ENCODE peak calls at places on chromosomes 7 and 10, in ten cellular contexts. D, V, J, F, H, W, T, R, A and M are unnamed samples.

GRCh38 chr7:27727058-27727457 is 12.9 kb upstream of the TAX1BP1 start:
- DNase-seq in D (no peak), V (no peak), J (no peak), F (no peak), H (no peak), W (no peak), T (no peak), R (no peak), A (no peak), M (no peak)

GRCh38 chr7:7151285-7151684 is 31.1 kb upstream of the C1GALT1 start:
- DNase-seq in D (no peak), V (no peak), J (no peak), F (no peak), H (no peak), W (no peak), T (no peak), R (no peak), A (no peak), M (no peak)

GRCh38 chr10:14670551-14671240 is 104.0 kb downstream of the FAM107B start:
- DNase-seq in D (no peak), V (no peak), J (no peak), F (no peak), H (no peak), W (no peak), T (peak; percentile 29), R (no peak), A (no peak), M (no peak)

GRCh38 chr10:26573674-26574073 is 123.8 kb upstream of the PDSS1 start:
- DNase-seq in D (no peak), V (peak; percentile 21), J (no peak), F (no peak), H (no peak), W (no peak), T (no peak), R (no peak), A (no peak), M (no peak)

GRCh38 chr10:69955897-69956832 is 96.5 kb upstream of the MACROH2A2 start:
- DNase-seq in D (no peak), V (no peak), J (no peak), F (no peak), H (no peak), W (no peak), T (no peak), R (peak; percentile 64), A (no peak), M (no peak)

GRCh38 chr7:149690688-149691446 is 82.5 kb downstream of the ZNF467 start:
- DNase-seq in D (peak; percentile 85), V (peak; percentile 49), J (no peak), F (peak; percentile 73), H (peak; percentile 80), W (no peak), T (peak; percentile 52), R (peak; percentile 69), A (no peak), M (no peak)

GRCh38 chr10:5843814-5844705 is 30.8 kb upstream of the GDI2 start:
- DNase-seq in D (no peak), V (no peak), J (no peak), F (no peak), H (no peak), W (no peak), T (no peak), R (no peak), A (no peak), M (no peak)

GRCh38 chr10:11869211-11869610 is 46.1 kb downstream of the PROSER2 start:
- DNase-seq in D (no peak), V (no peak), J (no peak), F (no peak), H (no peak), W (no peak), T (no peak), R (no peak), A (no peak), M (no peak)

GRCh38 chr7:20312562-20312961 is 18.1 kb upstream of the ITGB8 start:
- DNase-seq in D (no peak), V (no peak), J (no peak), F (no peak), H (no peak), W (no peak), T (no peak), R (no peak), A (no peak), M (no peak)

GRCh38 chr7:129914536-129915272 is 38.1 kb downstream of the UBE2H start:
- DNase-seq in D (no peak), V (no peak), J (peak; percentile 15), F (no peak), H (no peak), W (no peak), T (no peak), R (no peak), A (no peak), M (no peak)

GRCh38 chr10:132094581-132095234 is 29.0 kb downstream of the JAKMIP3 start:
- DNase-seq in D (no peak), V (no peak), J (no peak), F (peak; percentile 22), H (peak; percentile 78), W (no peak), T (no peak), R (no peak), A (no peak), M (no peak)

GRCh38 chr10:2772791-2773644 is 294.3 kb upstream of the PFKP start:
- DNase-seq in D (no peak), V (no peak), J (no peak), F (no peak), H (no peak), W (no peak), T (no peak), R (no peak), A (no peak), M (no peak)

GRCh38 chr7:49386792-49387191 is 386.6 kb upstream of the VWC2 start:
- DNase-seq in D (no peak), V (no peak), J (no peak), F (no peak), H (no peak), W (no peak), T (no peak), R (no peak), A (no peak), M (no peak)

GRCh38 chr7:33459340-33459751 is 330.0 kb downstream of the BBS9 start:
- DNase-seq in D (peak; percentile 49), V (no peak), J (no peak), F (no peak), H (no peak), W (no peak), T (peak; percentile 23), R (no peak), A (no peak), M (no peak)

GRCh38 chr7:108723343-108723957 is 153.8 kb downstream of the DNAJB9 start:
- DNase-seq in D (no peak), V (no peak), J (no peak), F (no peak), H (no peak), W (no peak), T (no peak), R (no peak), A (no peak), M (no peak)

GRCh38 chr10:34956756-34957155 is 133.4 kb downstream of the CUL2 start:
- DNase-seq in D (no peak), V (no peak), J (no peak), F (peak; percentile 37), H (no peak), W (no peak), T (no peak), R (no peak), A (no peak), M (no peak)
- TF ChIP-seq CTCF in D (peak; percentile 27), V (no peak), J (no peak), F (no peak), H (no peak), W (no peak), T (no peak), R (peak; percentile 33), A (no peak), M (no peak)

DNA sequence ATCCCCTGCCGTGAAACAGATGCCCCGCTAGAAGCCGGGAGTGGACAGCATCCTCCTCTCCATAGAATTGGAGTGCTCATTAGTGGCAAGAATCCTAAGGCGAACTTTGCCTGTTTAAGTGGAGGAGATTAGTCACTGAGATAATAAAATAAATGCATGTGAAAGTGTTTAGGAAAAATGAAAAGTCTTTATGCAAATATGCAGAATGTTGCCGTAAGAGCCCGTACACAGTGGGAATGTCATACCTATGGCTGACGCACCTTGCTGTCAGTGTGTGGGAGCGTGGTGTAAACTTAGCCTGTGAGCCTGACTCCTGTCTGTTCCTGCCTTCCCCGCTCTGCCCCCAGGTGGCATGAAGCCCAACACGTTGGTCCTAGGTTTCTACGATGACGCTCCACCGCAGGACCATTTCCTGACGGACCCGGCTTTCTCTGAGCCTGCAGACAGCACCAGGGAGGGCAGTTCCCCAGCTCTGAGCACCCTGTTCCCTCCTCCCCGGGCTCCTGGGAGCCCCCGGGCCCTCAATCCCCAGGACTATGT is 1.7 kb upstream of the TRIP6 start:
- DNase-seq in D (no peak), V (peak; percentile 11), J (no peak), F (no peak), H (peak; percentile 76), W (no peak), T (no peak), R (peak; percentile 90), A (peak; percentile 69), M (no peak)
- TF ChIP-seq CTCF in D (no peak), V (no peak), J (no peak), F (no peak), H (no peak), W (no peak), T (no peak), R (peak; percentile 19), A (no peak), M (no peak)

GRCh38 chr7:96800824-96801223 is 91.2 kb upstream of the SEM1 start:
- DNase-seq in D (no peak), V (no peak), J (no peak), F (no peak), H (no peak), W (no peak), T (no peak), R (no peak), A (no peak), M (no peak)
- TF ChIP-seq CTCF in D (no peak), V (no peak), J (no peak), F (no peak), H (peak; percentile 51), W (peak; percentile 9), T (no peak), R (peak; percentile 33), A (no peak), M (no peak)

GRCh38 chr7:78082556-78082955 is 284.0 kb downstream of the PHTF2 start:
- DNase-seq in D (no peak), V (no peak), J (no peak), F (no peak), H (no peak), W (no peak), T (no peak), R (no peak), A (no peak), M (no peak)

GRCh38 chr7:78081344-78081743 is 282.8 kb downstream of the PHTF2 start:
- DNase-seq in D (no peak), V (no peak), J (no peak), F (no peak), H (no peak), W (no peak), T (no peak), R (no peak), A (no peak), M (no peak)

GRCh38 chr7:78080241-78080640 is 281.7 kb downstream of the PHTF2 start:
- DNase-seq in D (no peak), V (no peak), J (no peak), F (no peak), H (no peak), W (no peak), T (no peak), R (no peak), A (no peak), M (no peak)

GRCh38 chr7:78080811-78081210 is 282.2 kb downstream of the PHTF2 start:
- DNase-seq in D (no peak), V (no peak), J (no peak), F (no peak), H (no peak), W (no peak), T (no peak), R (no peak), A (no peak), M (no peak)

GRCh38 chr7:78081888-78082287 is 283.3 kb downstream of the PHTF2 start:
- DNase-seq in D (no peak), V (no peak), J (no peak), F (no peak), H (no peak), W (no peak), T (no peak), R (no peak), A (no peak), M (no peak)
- TF ChIP-seq CTCF in D (no peak), V (no peak), J (no peak), F (no peak), H (no peak), W (no peak), T (no peak), R (no peak), A (no peak), M (no peak)